ENCODE peak calls at places on chromosomes 12 and 14, in seven cellular contexts. L is neuronal stem cell, S is IMR-90, D is mesendoderm, O is H1, F is trophoblast cell, A is H9. K is an unnamed sample.

GRCh38 chr12:122995503-122996187 is 15.2 kb downstream of the ARL6IP4 start:
- DNase-seq in A (no peak), S (no peak), O (no peak), L (no peak), D (no peak), F (no peak), K (no peak)

GRCh38 chr12:121628037-121628436 is 1.7 kb downstream of the ORAI1 start:
- DNase-seq in A (no peak), O (no peak), D (peak; percentile 50), F (no peak), S (no peak), L (no peak), K (peak; percentile 40)

GRCh38 chr12:26513357-26514043 is 318.1 kb downstream of the SSPN start:
- DNase-seq in S (no peak), L (no peak), D (no peak), O (no peak), A (no peak), F (no peak), K (no peak)

GRCh38 chr12:94601972-94602517 is 48.3 kb downstream of the TMCC3 start:
- DNase-seq in O (no peak), S (no peak), F (no peak), D (no peak), L (no peak), A (no peak), K (no peak)

GRCh38 chr12:59895161-59895785 is 299.4 kb downstream of the SLC16A7 start:
- DNase-seq in F (no peak), O (no peak), A (no peak), L (no peak), D (no peak), S (no peak), K (no peak)

GRCh38 chr14:20723458-20723857 is 22.2 kb upstream of the EDDM3A start:
- DNase-seq in L (no peak), A (peak; percentile 48), O (no peak), D (no peak), F (no peak), S (no peak), K (no peak)

GRCh38 chr14:61588419-61588901 is 106.9 kb upstream of the HIF1A start:
- DNase-seq in O (no peak), F (no peak), S (peak; percentile 80), L (no peak), A (no peak), D (no peak), K (peak; percentile 76)

GRCh38 chr12:6182279-6182898 is 17.8 kb upstream of the CD9 start:
- DNase-seq in S (peak; percentile 68), L (no peak), A (peak; percentile 50), F (peak; percentile 89), D (no peak), O (no peak), K (peak; percentile 93)

GRCh38 chr14:92973265-92973797 is 50.4 kb downstream of the CHGA start:
- DNase-seq in F (peak; percentile 14), L (peak; percentile 32), D (peak; percentile 76), S (peak; percentile 53), O (peak; percentile 73), A (peak; percentile 88), K (no peak)

GRCh38 chr12:123543541-123543940 is 10.0 kb upstream of the RILPL1 start:
- DNase-seq in S (no peak), D (no peak), F (no peak), L (no peak), O (no peak), A (no peak), K (no peak)

GRCh38 chr12:88579941-88580871 is at the start of gene KITLG:
- DNase-seq in L (peak; percentile 84), S (peak; percentile 87), D (peak; percentile 94), A (peak; percentile 92), O (peak; percentile 53), F (peak; percentile 31), K (peak; percentile 92)

GRCh38 chr12:121964813-121965643 is 46.6 kb downstream of the CFAP251 start:
- DNase-seq in A (no peak), F (no peak), L (no peak), S (peak; percentile 61), D (no peak), O (no peak), K (peak; percentile 36)

GRCh38 chr12:66014818-66015217 is 115.7 kb downstream of the LLPH start:
- DNase-seq in S (peak; percentile 71), D (no peak), F (no peak), A (no peak), L (no peak), O (no peak), K (peak; percentile 75)

GRCh38 chr12:118537481-118537917 is 161.1 kb downstream of the SUDS3 start:
- DNase-seq in D (no peak), A (peak; percentile 58), F (no peak), L (no peak), O (no peak), S (no peak), K (no peak)

GRCh38 chr12:3698218-3698974 is 54.5 kb downstream of the CRACR2A start:
- DNase-seq in D (no peak), L (no peak), O (no peak), F (no peak), A (no peak), S (peak; percentile 95), K (peak; percentile 85)

GRCh38 chr14:66359500-66359899 is 126.7 kb upstream of the CCDC196 start:
- DNase-seq in A (no peak), F (peak; percentile 35), D (peak; percentile 75), L (peak; percentile 66), S (peak; percentile 64), O (no peak), K (peak; percentile 62)

GRCh38 chr12:97229036-97229435 is 233.6 kb upstream of the RMST start:
- DNase-seq in F (no peak), A (no peak), L (no peak), O (no peak), S (no peak), D (no peak), K (no peak)

GRCh38 chr12:55659486-55660385 is 23.0 kb downstream of the OR10P1 start:
- DNase-seq in S (peak; percentile 9), L (no peak), F (no peak), O (no peak), D (peak; percentile 45), A (no peak), K (peak; percentile 19)

GRCh38 chr12:60290532-60290931 is 694.7 kb downstream of the SLC16A7 start:
- DNase-seq in O (no peak), D (peak; percentile 9), L (no peak), A (no peak), S (no peak), F (no peak), K (no peak)

GRCh38 chr14:50060871-50061663 is 55.3 kb downstream of the VCPKMT start:
- DNase-seq in L (no peak), D (peak; percentile 90), O (no peak), F (peak; percentile 48), A (no peak), S (peak; percentile 95), K (peak; percentile 97)

GRCh38 chr12:32819424-32819823 is 63.7 kb upstream of the YARS2 start:
- DNase-seq in A (no peak), F (no peak), O (no peak), D (no peak), S (no peak), L (no peak), K (no peak)

GRCh38 chr12:126139355-126139754 is 1074.1 kb downstream of the AACS start:
- DNase-seq in F (no peak), S (no peak), O (no peak), D (no peak), A (no peak), L (no peak), K (no peak)

GRCh38 chr12:88726806-88727722 is 146.8 kb upstream of the KITLG start:
- DNase-seq in A (no peak), F (no peak), L (no peak), O (no peak), D (no peak), S (peak; percentile 83), K (peak; percentile 6)

GRCh38 chr12:76719171-76719631 is 44.7 kb upstream of the ZDHHC17 start:
- DNase-seq in F (no peak), O (no peak), A (no peak), S (peak; percentile 50), D (no peak), L (no peak), K (no peak)

GRCh38 chr12:76714861-76715260 is 49.1 kb upstream of the ZDHHC17 start:
- DNase-seq in D (no peak), L (no peak), S (no peak), O (no peak), F (no peak), A (no peak), K (no peak)

GRCh38 chr12:76720068-76720467 is 43.8 kb upstream of the ZDHHC17 start:
- DNase-seq in O (no peak), S (peak; percentile 73), F (peak; percentile 80), A (no peak), D (peak; percentile 80), L (no peak), K (no peak)

GRCh38 chr12:76714415-76714814 is 49.5 kb upstream of the ZDHHC17 start:
- DNase-seq in L (no peak), O (no peak), S (no peak), A (no peak), F (no peak), D (no peak), K (no peak)

DNA sequence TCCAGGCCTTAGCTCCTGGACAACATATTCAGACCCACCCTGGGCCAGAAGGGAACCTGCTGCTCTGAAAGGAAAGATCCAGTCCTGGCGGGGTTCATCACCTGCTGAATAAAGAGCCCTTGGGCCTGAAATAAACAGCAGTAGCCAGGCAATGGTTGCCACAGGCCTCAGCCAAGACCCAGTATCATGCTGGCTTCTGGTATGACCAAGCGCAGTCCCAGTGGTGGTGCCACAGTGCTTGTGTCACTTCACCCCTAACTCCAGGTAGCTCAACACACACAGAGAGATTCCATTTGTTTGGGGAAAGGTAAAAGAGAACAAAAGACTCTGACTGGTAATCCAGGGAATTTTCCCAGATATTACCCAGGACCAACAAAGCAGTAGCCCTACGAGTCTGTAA is 44.3 kb upstream of the ZDHHC17 start:
- DNase-seq in F (peak; percentile 68), A (no peak), D (no peak), O (no peak), L (no peak), S (no peak), K (no peak)
- H3K4ac ChIP-seq in F (peak overlapping the region; percentile 51), A (no peak overlapping the region), D (peak overlapping the region; percentile 27), O (no peak overlapping the region), L (no peak overlapping the region), S (peak overlapping the region; percentile 99), K (no peak overlapping the region)

DNA sequence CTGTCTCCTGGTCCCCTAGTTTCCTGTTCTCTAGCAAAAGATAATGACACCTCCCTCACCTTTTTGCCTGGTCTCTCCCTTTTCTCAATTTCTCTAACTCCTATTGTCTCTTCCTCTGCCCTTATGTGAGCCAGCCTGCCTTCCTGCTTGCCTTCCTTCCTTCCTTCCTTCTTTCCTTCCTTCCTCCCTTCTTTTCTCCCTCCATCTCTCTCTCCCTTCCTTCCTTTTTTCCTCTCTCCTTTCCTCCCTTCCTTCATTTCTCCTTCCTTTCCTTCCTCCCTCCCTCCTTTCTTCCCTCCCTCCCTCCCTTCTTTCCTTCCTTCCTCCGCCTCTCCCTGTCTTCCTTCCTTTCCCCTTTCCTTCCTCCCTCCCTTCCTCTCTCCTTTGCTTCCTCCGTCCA is 45.7 kb upstream of the TBX5 start:
- DNase-seq in O (no peak), F (no peak), S (no peak), L (no peak), A (no peak), D (no peak), K (no peak)
- H3K18ac ChIP-seq in O (no peak overlapping the region), F (no peak overlapping the region), S (no peak overlapping the region), L (no peak overlapping the region), A (no peak overlapping the region), D (no peak overlapping the region), K (no peak overlapping the region)

GRCh38 chr12:52602552-52602951 is 1.3 kb upstream of the KRT72 start:
- DNase-seq in L (no peak), O (no peak), F (no peak), S (no peak), A (peak; percentile 15), D (no peak), K (no peak)
- H3K4me1 ChIP-seq in L (no peaks in the 10 kb centered on the region), O (no peaks in the 10 kb centered on the region), F (no peaks in the 10 kb centered on the region), S (no peaks in the 10 kb centered on the region), A (no peaks in the 10 kb centered on the region), D (no peaks in the 10 kb centered on the region), K (no peaks in the 10 kb centered on the region)

GRCh38 chr14:60300019-60300418 is 51.0 kb downstream of the PPM1A start:
- DNase-seq in A (no peak), O (no peak), S (no peak), L (no peak), D (no peak), F (no peak), K (no peak)
- H3K4ac ChIP-seq in A (no peak overlapping the region), O (no peak overlapping the region), S (no peak overlapping the region), L (no peak overlapping the region), D (no peak overlapping the region), F (no peak overlapping the region), K (no peak overlapping the region)

K was measured in mesenchymal stem cell.